ENCODE peak calls at places on chromosomes 5 and 9, in four cellular contexts. A, Y, D and Z are unnamed samples.

GRCh38 chr9:81022177-81022576 is 667.2 kb downstream of the TLE1 start:
- DNase-seq in A (no peak), Y (no peak), D (no peak), Z (no peak)

GRCh38 chr5:95818181-95819147 is 4.1 kb downstream of the GLRX start:
- DNase-seq in A (no peak), Y (no peak), D (no peak), Z (no peak)

GRCh38 chr5:150131978-150132694 is 23.5 kb downstream of the PDGFRB start:
- DNase-seq in A (no peak), Y (peak), D (no peak), Z (peak)

GRCh38 chr5:121503111-121503840 is 348.4 kb upstream of the FTMT start:
- DNase-seq in A (peak), Y (peak), D (no peak), Z (peak)

GRCh38 chr5:125894383-125894782 is 528.8 kb upstream of the GRAMD2B start:
- DNase-seq in A (no peak), Y (no peak), D (no peak), Z (no peak)

GRCh38 chr5:73960023-73960422 is 334.0 kb downstream of the ARHGEF28 start:
- DNase-seq in A (peak), Y (no peak), D (no peak), Z (no peak)

GRCh38 chr5:9956725-9957124 is 293.0 kb downstream of the ATPSCKMT start:
- DNase-seq in A (no peak), Y (no peak), D (no peak), Z (no peak)

GRCh38 chr9:31839273-31839672 is 545.2 kb upstream of the ACO1 start:
- DNase-seq in A (no peak), Y (no peak), D (no peak), Z (no peak)

GRCh38 chr5:124103671-124104070 is 591.7 kb downstream of the CSNK1G3 start:
- DNase-seq in A (no peak), Y (no peak), D (no peak), Z (no peak)

GRCh38 chr5:72308853-72309191 is 11.2 kb downstream of the MRPS27 start:
- DNase-seq in A (no peak), Y (no peak), D (no peak), Z (no peak)

GRCh38 chr9:99555792-99556191 is 265.9 kb upstream of the NR4A3 start:
- DNase-seq in A (no peak), Y (no peak), D (no peak), Z (no peak)

GRCh38 chr5:179153921-179154345 is 93.8 kb downstream of the ZNF354C start:
- DNase-seq in A (no peak), Y (no peak), D (no peak), Z (no peak)

DNA sequence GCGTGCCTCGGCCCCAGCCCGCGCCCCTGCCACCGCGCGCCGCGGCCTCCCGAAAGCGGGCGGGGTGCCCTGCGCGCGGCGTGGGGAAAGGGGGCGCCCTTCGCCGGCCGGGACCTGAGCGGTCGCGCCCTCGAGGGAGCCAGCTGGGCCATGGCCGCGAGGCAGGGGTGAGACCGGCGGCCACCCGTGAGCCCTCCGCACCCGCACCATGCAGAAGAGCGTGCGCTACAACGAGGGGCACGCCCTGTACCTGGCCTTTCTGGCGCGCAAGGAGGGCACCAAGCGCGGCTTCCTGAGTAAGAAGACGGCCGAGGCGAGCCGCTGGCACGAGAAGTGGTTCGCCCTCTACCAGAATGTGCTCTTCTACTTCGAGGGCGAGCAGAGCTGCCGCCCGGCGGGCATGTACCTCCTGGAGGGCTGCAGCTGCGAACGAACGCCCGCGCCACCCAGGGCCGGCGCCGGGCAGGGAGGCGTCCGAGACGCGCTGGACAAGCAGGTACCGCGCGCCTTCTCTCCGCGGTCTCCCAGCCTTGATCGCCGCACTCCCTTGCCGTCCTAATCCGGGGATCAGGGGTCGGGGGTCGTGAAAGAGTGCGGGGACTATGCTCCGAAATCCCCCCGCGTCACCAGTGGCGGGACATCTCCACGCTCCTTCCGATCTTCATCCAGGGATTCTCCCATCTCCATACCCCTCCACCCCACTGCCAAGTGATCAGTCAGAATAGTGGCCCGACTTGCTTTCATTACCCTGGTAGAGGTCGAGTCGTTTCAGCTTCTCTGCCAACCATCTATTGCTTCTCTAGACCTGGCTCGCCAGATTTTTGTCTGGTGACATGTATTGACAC is 590 bp downstream of the RASGRF2 start:
- DNase-seq in A (peak), Y (peak), D (peak), Z (peak)
- H3K27ac ChIP-seq in A (peak), Y (peak), D (peak), Z (peak)

GRCh38 chr9:126916909-126917308 is 2.3 kb downstream of the RALGPS1 start:
- DNase-seq in A (no peak), Y (no peak), D (no peak), Z (no peak)
- H3K4me3 ChIP-seq in A (no peak), Y (no peak), D (no peak), Z (no peak)

GRCh38 chr5:133847886-133848285 is 120.5 kb downstream of the C5orf15 start:
- DNase-seq in A (no peak), Y (no peak), D (no peak), Z (no peak)
- H3K27ac ChIP-seq in A (no peak), Y (no peak), D (no peak), Z (no peak)

DNA sequence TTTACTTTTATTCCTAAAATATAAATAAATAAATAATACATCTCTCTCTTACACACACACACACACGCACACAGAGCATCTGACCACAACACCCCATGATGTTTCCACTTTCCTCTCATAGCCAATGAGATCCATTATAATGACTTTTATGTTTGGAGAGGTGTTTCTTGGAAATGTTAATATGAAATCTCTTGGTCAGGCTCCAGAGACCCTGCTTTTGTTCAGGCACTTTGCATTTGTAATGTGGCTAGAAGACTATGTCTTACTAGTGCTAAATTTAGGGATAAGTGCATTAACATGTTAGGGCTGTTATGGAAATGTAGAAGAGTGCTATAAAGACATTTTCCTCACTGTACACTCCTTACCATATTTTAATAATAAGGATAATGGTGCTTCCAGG is 3.9 kb downstream of the CDH9 start:
- DNase-seq in A (no peak), Y (no peak), D (no peak), Z (no peak)
- H3K4me3 ChIP-seq in A (no peak), Y (no peak), D (no peak), Z (no peak)

DNA sequence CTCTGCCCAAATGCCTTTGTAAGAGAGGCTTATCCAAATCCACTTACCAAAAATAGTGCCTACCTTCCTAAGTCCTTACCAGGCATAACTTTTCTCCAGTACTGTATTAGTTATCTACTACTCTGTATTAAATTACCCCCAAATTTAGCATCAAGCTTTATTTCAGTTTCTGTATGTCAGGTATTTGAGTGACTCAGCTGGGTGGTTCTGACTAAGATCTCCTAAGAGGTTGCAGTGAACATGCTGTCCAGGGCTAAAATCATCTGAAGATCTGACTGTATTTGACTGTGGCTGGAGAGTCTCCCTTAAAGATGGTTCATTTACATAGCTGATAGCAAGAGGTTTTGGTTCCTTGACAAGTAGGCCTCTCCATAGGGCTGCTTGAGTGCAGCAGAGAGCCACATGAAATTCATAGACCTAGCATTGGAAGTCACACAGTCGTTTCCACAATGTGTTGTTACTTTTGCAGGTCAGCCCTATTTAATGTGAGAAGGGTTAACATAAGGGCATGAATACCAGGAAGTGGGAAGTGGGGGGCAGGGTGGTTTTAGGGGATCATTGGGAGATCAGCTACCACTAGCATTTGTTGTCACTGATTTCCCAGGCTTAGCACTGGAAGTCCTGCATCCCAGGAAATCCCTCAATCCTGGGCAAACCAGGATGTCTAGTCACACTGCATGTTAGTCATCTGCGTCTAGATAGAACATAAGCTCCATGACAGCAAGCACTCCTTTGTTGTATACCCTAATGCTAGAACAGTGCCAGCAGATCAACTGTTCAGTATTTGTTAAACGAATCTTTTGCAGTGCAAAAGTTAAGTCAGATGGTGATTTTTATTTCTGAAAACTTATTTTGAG is 2.0 kb upstream of the ZNF622 start:
- DNase-seq in A (no peak), Y (no peak), D (no peak), Z (no peak)
- H3K27ac ChIP-seq in A (peak), Y (no peak), D (no peak), Z (peak)